ENCODE peak calls at places on chromosomes 12 and 14, in ten cellular contexts. D, V, R, W, S, G, Q, J, M and H are unnamed samples.

GRCh38 chr12:68883151-68883550 is 49.8 kb downstream of the CPM start:
- DNase-seq in D (no peak), S (no peak), G (no peak), R (no peak), V (no peak), Q (no peak), J (no peak), W (no peak), M (no peak), H (no peak)

GRCh38 chr12:47277972-47278448 is 198.3 kb upstream of the AMIGO2 start:
- DNase-seq in D (peak; percentile 81), R (peak; percentile 12), J (no peak), M (no peak), G (peak; percentile 78), S (no peak), V (no peak), Q (no peak), W (no peak), H (peak; percentile 91)

GRCh38 chr12:41441180-41441579 is 253.1 kb downstream of the PDZRN4 start:
- DNase-seq in W (no peak), G (no peak), J (no peak), S (no peak), V (no peak), M (no peak), D (no peak), Q (no peak), R (no peak), H (no peak)

GRCh38 chr14:101077511-101078074 is 174.1 kb upstream of the RTL1 start:
- DNase-seq in J (no peak), W (no peak), D (no peak), V (peak; percentile 82), G (no peak), M (no peak), Q (no peak), S (peak; percentile 35), R (no peak), H (no peak)

GRCh38 chr12:25648460-25648859 is 95.4 kb upstream of the LMNTD1 start:
- DNase-seq in Q (no peak), D (peak; percentile 86), W (peak; percentile 19), S (no peak), M (no peak), R (peak; percentile 14), G (peak; percentile 46), J (no peak), V (peak; percentile 82), H (peak; percentile 17)

GRCh38 chr14:90758959-90759358 is 57.3 kb downstream of the TTC7B start:
- DNase-seq in W (peak; percentile 48), G (peak; percentile 42), S (no peak), V (no peak), Q (no peak), J (no peak), D (no peak), R (peak; percentile 40), M (no peak), H (no peak)

GRCh38 chr12:32761716-32762115 is 6.0 kb upstream of the YARS2 start:
- DNase-seq in V (no peak), Q (no peak), D (no peak), G (no peak), R (no peak), J (no peak), S (no peak), M (no peak), W (no peak), H (no peak)

GRCh38 chr14:91067186-91067585 is 6.7 kb upstream of the RPS6KA5 start:
- DNase-seq in W (no peak), V (no peak), D (no peak), Q (peak; percentile 9), R (no peak), S (no peak), J (no peak), G (no peak), M (no peak), H (no peak)

GRCh38 chr12:49813131-49813530 is 15.1 kb downstream of the NCKAP5L start:
- DNase-seq in D (no peak), R (no peak), W (no peak), Q (no peak), V (no peak), J (no peak), G (no peak), S (no peak), M (no peak), H (no peak)

GRCh38 chr14:101595887-101596721 is 34.8 kb downstream of the DIO3 start:
- DNase-seq in S (no peak), J (no peak), Q (peak; percentile 4), M (peak; percentile 4), G (no peak), V (no peak), D (no peak), W (no peak), R (no peak), H (no peak)

GRCh38 chr12:103742349-103742784 is 98.7 kb downstream of the NT5DC3 start:
- DNase-seq in W (no peak), S (peak; percentile 8), V (peak; percentile 74), R (peak; percentile 64), G (no peak), D (peak; percentile 25), Q (no peak), J (no peak), M (no peak), H (no peak)

GRCh38 chr12:1917172-1918070 is 1.0 kb downstream of the CACNA2D4 start:
- DNase-seq in W (peak; percentile 31), Q (no peak), R (no peak), S (no peak), D (no peak), G (no peak), V (peak; percentile 13), J (peak; percentile 1), M (no peak), H (no peak)

GRCh38 chr14:89855961-89856360 is 98.6 kb downstream of the EFCAB11 start:
- DNase-seq in D (peak; percentile 85), W (no peak), V (no peak), R (no peak), M (no peak), G (peak; percentile 83), J (no peak), S (no peak), Q (no peak), H (no peak)

GRCh38 chr14:23485311-23485710 is 15.8 kb downstream of the NGDN start:
- DNase-seq in G (no peak), Q (no peak), R (no peak), V (no peak), J (no peak), D (no peak), M (no peak), S (no peak), W (no peak), H (no peak)

GRCh38 chr12:55972045-55972843 is 1.6 kb upstream of the RAB5B start:
- DNase-seq in R (no peak), Q (no peak), W (no peak), S (no peak), V (no peak), D (peak; percentile 65), G (no peak), J (peak; percentile 26), M (no peak), H (peak; percentile 78)